ENCODE peak calls at places on chromosomes 12 and 14, in six cellular contexts. Z is transverse colon, X is cardiac muscle cell, U is Peyer's patch, P is OCI-LY7, R is lung. I is an unnamed sample. For H3K36me3, the result is how much of the 10 kb centered on the place peaks cover.

GRCh38 chr14:82091097-82091496 is 557.4 kb upstream of the SEL1L start:
- DNase-seq in Z (no peak), X (no peak), U (no peak), P (no peak), R (no peak), I (no peak)

GRCh38 chr12:113461666-113462065 is 10.0 kb downstream of the LHX5 start:
- DNase-seq in Z (no peak), X (peak), U (no peak), P (peak), R (no peak), I (no peak)

GRCh38 chr12:14903386-14904098 is 17.9 kb upstream of the MGP start:
- DNase-seq in Z (no peak), X (no peak), U (no peak), P (no peak), R (no peak), I (no peak)

GRCh38 chr14:54785111-54785777 is 117.4 kb downstream of the GCH1 start:
- DNase-seq in Z (no peak), X (no peak), U (no peak), P (peak), R (no peak), I (no peak)

GRCh38 chr14:74015965-74016364 is 3.1 kb downstream of the ENTPD5 start:
- DNase-seq in Z (no peak), X (peak), U (no peak), P (no peak), R (no peak), I (no peak)

GRCh38 chr14:94342334-94342934 is 19.3 kb upstream of the SERPINA6 start:
- DNase-seq in Z (peak), X (peak), U (peak), P (no peak), R (peak), I (peak)

GRCh38 chr12:28933864-28934527 is 215.1 kb upstream of the FAR2 start:
- DNase-seq in Z (no peak), X (no peak), U (no peak), P (no peak), R (no peak), I (no peak)

GRCh38 chr14:56585461-56586084 is 6.0 kb downstream of the TMEM260 start:
- DNase-seq in Z (no peak), X (no peak), U (no peak), P (no peak), R (no peak), I (no peak)

GRCh38 chr14:53954551-53955233 is 1.9 kb downstream of the BMP4 start:
- DNase-seq in Z (no peak), X (peak), U (peak), P (no peak), R (no peak), I (no peak)

GRCh38 chr12:98594050-98594853 is 766 bp downstream of the SLC25A3 start:
- DNase-seq in Z (peak), X (peak), U (peak), P (peak), R (peak), I (no peak)

GRCh38 chr14:69739486-69739885 is 27.5 kb upstream of the SRSF5 start:
- DNase-seq in Z (no peak), X (no peak), U (no peak), P (no peak), R (no peak), I (no peak)

GRCh38 chr14:77190977-77191376 is 9.4 kb downstream of the TMEM63C start:
- DNase-seq in Z (no peak), X (no peak), U (no peak), P (no peak), R (no peak), I (no peak)

GRCh38 chr14:63840981-63841380 is 11.8 kb upstream of the SYNE2 start:
- DNase-seq in Z (peak), X (no peak), U (peak), P (peak), R (no peak), I (no peak)

GRCh38 chr12:65685514-65685913 is 138.8 kb upstream of the HMGA2 start:
- DNase-seq in Z (no peak), X (peak), U (no peak), P (no peak), R (no peak), I (no peak)

GRCh38 chr12:88570103-88570502 is 10.2 kb downstream of the KITLG start:
- DNase-seq in Z (no peak), X (peak), U (no peak), P (no peak), R (no peak), I (no peak)

GRCh38 chr14:94775875-94776217 is 5.9 kb upstream of the GSC start:
- DNase-seq in Z (no peak), X (peak), U (no peak), P (no peak), R (no peak), I (no peak)

GRCh38 chr14:59427653-59428578 is 37.3 kb downstream of the GPR135 start:
- DNase-seq in Z (no peak), X (peak), U (no peak), P (no peak), R (no peak), I (no peak)

GRCh38 chr14:76884853-76885276 is 58.7 kb downstream of the LRRC74A start:
- DNase-seq in Z (no peak), X (no peak), U (no peak), P (no peak), R (no peak), I (no peak)

GRCh38 chr12:132225214-132225613 is 81.0 kb downstream of the NOC4L start:
- DNase-seq in Z (no peak), X (no peak), U (no peak), P (no peak), R (no peak), I (no peak)

GRCh38 chr14:72894623-72895378 is 900 bp upstream of the DPF3 start:
- DNase-seq in Z (peak), X (no peak), U (peak), P (no peak), R (no peak), I (no peak)

GRCh38 chr14:77488558-77488957 is 10.1 kb downstream of the ISM2 start:
- DNase-seq in Z (no peak), X (no peak), U (no peak), P (no peak), R (no peak), I (no peak)

GRCh38 chr12:122981036-122981471 is 573 bp downstream of the ARL6IP4 start:
- DNase-seq in Z (no peak), X (peak), U (no peak), P (peak), R (no peak), I (no peak)

GRCh38 chr12:57621497-57622292 is 10.5 kb downstream of the ARHGEF25 start:
- DNase-seq in Z (peak), X (peak), U (peak), P (peak), R (peak), I (no peak)

GRCh38 chr12:8636581-8636980 is 23.9 kb upstream of the AICDA start:
- DNase-seq in Z (no peak), X (no peak), U (no peak), P (no peak), R (no peak), I (no peak)

GRCh38 chr12:11669348-11669747 is 19.9 kb downstream of the ETV6 start:
- DNase-seq in Z (no peak), X (no peak), U (no peak), P (no peak), R (no peak), I (no peak)

GRCh38 chr14:24678801-24679247 is 44.8 kb upstream of the GZMB start:
- DNase-seq in Z (peak), X (peak), U (peak), P (peak), R (peak), I (peak)
- H3K4me3 ChIP-seq in Z (no peak), X (no peak), U (peak), P (peak), R (no peak), I (peak)

GRCh38 chr12:47343684-47344567 is 264.2 kb upstream of the AMIGO2 start:
- DNase-seq in Z (no peak), X (no peak), U (no peak), P (no peak), R (no peak), I (no peak)
- TF ChIP-seq CTCF in Z (no peak), X (no peak), U (no peak), P (no peak), R (no peak), I (no peak)

GRCh38 chr12:1552978-1553471 is 41.4 kb downstream of the FBXL14 start:
- DNase-seq in Z (no peak), X (no peak), U (no peak), P (peak), R (no peak), I (peak)
- H3K36me3 ChIP-seq in Z (under half), X (under half), U (under half), P (under half), R (under half), I (under half)

GRCh38 chr12:643478-644292 is 19.6 kb downstream of the NINJ2 start:
- DNase-seq in Z (peak), X (peak), U (peak), P (peak), R (no peak), I (no peak)
- H3K4me3 ChIP-seq in Z (peak), X (peak), U (peak), P (peak), R (peak), I (peak)

GRCh38 chr12:111788178-111788654 is 21.5 kb downstream of the ALDH2 start:
- DNase-seq in Z (no peak), X (peak), U (peak), P (peak), R (no peak), I (no peak)
- TF ChIP-seq CTCF in Z (peak), X (peak), U (no peak), P (peak), R (no peak), I (peak)

GRCh38 chr12:6667559-6668210 is 4.8 kb upstream of the ING4 start:
- DNase-seq in Z (no peak), X (no peak), U (no peak), P (peak), R (no peak), I (no peak)
- H3K36me3 ChIP-seq in Z (under half), X (half or more), U (under half), P (half or more), R (half or more), I (under half)

GRCh38 chr12:54189198-54189539 is 384 bp upstream of the SMUG1 start:
- DNase-seq in Z (no peak), X (no peak), U (no peak), P (no peak), R (no peak), I (no peak)
- H3K4me3 ChIP-seq in Z (no peak), X (peak), U (peak), P (peak), R (no peak), I (no peak)

DNA sequence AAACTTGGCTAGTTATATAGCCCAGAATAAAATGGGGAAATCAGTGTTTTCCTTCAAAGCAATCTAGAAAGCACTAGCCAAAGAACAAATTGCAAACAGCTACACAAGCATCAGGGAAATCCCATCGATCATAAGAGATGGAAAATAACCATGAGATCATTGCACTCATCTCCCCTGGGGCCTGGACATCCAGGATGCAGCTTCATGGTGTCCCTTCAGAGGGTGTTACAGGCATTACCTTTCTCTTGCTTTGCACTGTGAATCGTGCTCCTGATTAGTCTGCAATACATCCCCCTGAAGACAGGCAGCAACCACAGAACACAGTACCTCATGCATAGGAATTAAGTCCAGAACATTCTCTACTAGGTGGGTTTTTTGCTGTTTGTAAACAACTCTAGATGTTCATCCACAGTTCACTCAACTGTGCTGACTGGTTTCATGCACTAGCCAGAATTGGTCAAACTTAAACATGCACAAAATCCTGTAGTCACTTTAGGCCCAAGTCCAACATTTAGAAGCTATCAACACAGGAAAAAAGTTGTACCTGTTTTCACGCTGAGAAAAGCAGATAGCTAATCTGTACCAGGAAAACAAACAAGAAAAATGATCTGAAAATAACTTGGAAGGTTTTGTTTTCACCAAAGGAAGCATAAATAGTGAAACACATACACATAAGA is 120.1 kb downstream of the ZFP36L1 start:
- DNase-seq in Z (no peak), X (no peak), U (no peak), P (peak), R (no peak), I (no peak)
- TF ChIP-seq CTCF in Z (no peak), X (no peak), U (no peak), P (no peak), R (no peak), I (no peak)

I was measured in BJ.